ENCODE peak calls at places on chromosomes 16 and 17, in four cellular contexts. One of them, this sample, is unnamed.

GRCh38 chr16:70577256-70577698 is 53.7 kb downstream of the SF3B3 start:
- DNase-seq in GM12892: no peak
- DNase-seq in SK-N-MC: no peak
- DNase-seq in stomach: no peak
- DNase-seq in this sample: peak; percentile 65

GRCh38 chr16:11109551-11109950 is 146.5 kb downstream of the SOCS1 start:
- DNase-seq in stomach: peak; percentile 62
- DNase-seq in SK-N-MC: no peak
- DNase-seq in GM12892: no peak
- DNase-seq in this sample: no peak

GRCh38 chr17:49003557-49004511 is 6.6 kb downstream of the IGF2BP1 start:
- DNase-seq in stomach: no peak
- DNase-seq in SK-N-MC: no peak
- DNase-seq in GM12892: no peak
- DNase-seq in this sample: no peak

GRCh38 chr17:54426287-54426886 is 474.3 kb upstream of the TOM1L1 start:
- DNase-seq in SK-N-MC: peak; percentile 16
- DNase-seq in GM12892: no peak
- DNase-seq in stomach: no peak
- DNase-seq in this sample: no peak

GRCh38 chr17:40600486-40601046 is 35.3 kb upstream of the CCR7 start:
- DNase-seq in GM12892: no peak
- DNase-seq in stomach: no peak
- DNase-seq in SK-N-MC: no peak
- DNase-seq in this sample: no peak

GRCh38 chr17:3729881-3730280 is 6.2 kb downstream of the HASPIN start:
- DNase-seq in SK-N-MC: no peak
- DNase-seq in GM12892: no peak
- DNase-seq in stomach: no peak
- DNase-seq in this sample: no peak

GRCh38 chr17:66348605-66349165 is 46.3 kb downstream of the PRKCA start:
- DNase-seq in stomach: peak; percentile 39
- DNase-seq in SK-N-MC: no peak
- DNase-seq in GM12892: no peak
- DNase-seq in this sample: peak; percentile 75

GRCh38 chr17:77609553-77610517 is 348.7 kb upstream of the TNRC6C start:
- DNase-seq in stomach: no peak
- DNase-seq in SK-N-MC: no peak
- DNase-seq in GM12892: no peak
- DNase-seq in this sample: peak; percentile 78

GRCh38 chr17:60128171-60128859 is 21.5 kb upstream of the CA4 start:
- DNase-seq in SK-N-MC: no peak
- DNase-seq in stomach: no peak
- DNase-seq in GM12892: no peak
- DNase-seq in this sample: peak; percentile 4

GRCh38 chr16:4058386-4058785 is 57.9 kb downstream of the ADCY9 start:
- DNase-seq in SK-N-MC: no peak
- DNase-seq in GM12892: no peak
- DNase-seq in stomach: no peak
- DNase-seq in this sample: peak; percentile 25

GRCh38 chr16:87367556-87367955 is 16.0 kb downstream of the FBXO31 start:
- DNase-seq in GM12892: no peak
- DNase-seq in SK-N-MC: no peak
- DNase-seq in stomach: no peak
- DNase-seq in this sample: no peak

GRCh38 chr17:75338335-75338734 is 49.1 kb upstream of the SLC25A19 start:
- DNase-seq in stomach: no peak
- DNase-seq in GM12892: no peak
- DNase-seq in SK-N-MC: peak; percentile 26
- DNase-seq in this sample: peak; percentile 18

GRCh38 chr17:82793974-82794620 is 42.2 kb downstream of the TBCD start:
- DNase-seq in stomach: no peak
- DNase-seq in SK-N-MC: no peak
- DNase-seq in GM12892: no peak
- DNase-seq in this sample: peak; percentile 82

GRCh38 chr17:47866941-47867340 is 16.0 kb upstream of the SP6 start:
- DNase-seq in GM12892: no peak
- DNase-seq in stomach: no peak
- DNase-seq in SK-N-MC: no peak
- DNase-seq in this sample: no peak

GRCh38 chr17:19317359-19318095 is 45.0 kb downstream of the B9D1 start:
- DNase-seq in SK-N-MC: peak; percentile 1
- DNase-seq in GM12892: peak; percentile 75
- DNase-seq in stomach: peak; percentile 36
- DNase-seq in this sample: peak; percentile 90

GRCh38 chr16:29154676-29155121 is 169.8 kb downstream of the LAT start:
- DNase-seq in SK-N-MC: no peak
- DNase-seq in GM12892: no peak
- DNase-seq in stomach: no peak
- DNase-seq in this sample: no peak

GRCh38 chr17:34287858-34288257 is 2.3 kb downstream of the CCL11 start:
- DNase-seq in stomach: no peak
- DNase-seq in GM12892: no peak
- DNase-seq in SK-N-MC: no peak
- DNase-seq in this sample: no peak

GRCh38 chr16:29710227-29711219 is 31.5 kb downstream of the QPRT start:
- DNase-seq in stomach: no peak
- DNase-seq in SK-N-MC: no peak
- DNase-seq in GM12892: no peak
- DNase-seq in this sample: no peak

GRCh38 chr16:51343411-51343810 is 192.3 kb upstream of the SALL1 start:
- DNase-seq in stomach: no peak
- DNase-seq in SK-N-MC: no peak
- DNase-seq in GM12892: no peak
- DNase-seq in this sample: no peak

DNA sequence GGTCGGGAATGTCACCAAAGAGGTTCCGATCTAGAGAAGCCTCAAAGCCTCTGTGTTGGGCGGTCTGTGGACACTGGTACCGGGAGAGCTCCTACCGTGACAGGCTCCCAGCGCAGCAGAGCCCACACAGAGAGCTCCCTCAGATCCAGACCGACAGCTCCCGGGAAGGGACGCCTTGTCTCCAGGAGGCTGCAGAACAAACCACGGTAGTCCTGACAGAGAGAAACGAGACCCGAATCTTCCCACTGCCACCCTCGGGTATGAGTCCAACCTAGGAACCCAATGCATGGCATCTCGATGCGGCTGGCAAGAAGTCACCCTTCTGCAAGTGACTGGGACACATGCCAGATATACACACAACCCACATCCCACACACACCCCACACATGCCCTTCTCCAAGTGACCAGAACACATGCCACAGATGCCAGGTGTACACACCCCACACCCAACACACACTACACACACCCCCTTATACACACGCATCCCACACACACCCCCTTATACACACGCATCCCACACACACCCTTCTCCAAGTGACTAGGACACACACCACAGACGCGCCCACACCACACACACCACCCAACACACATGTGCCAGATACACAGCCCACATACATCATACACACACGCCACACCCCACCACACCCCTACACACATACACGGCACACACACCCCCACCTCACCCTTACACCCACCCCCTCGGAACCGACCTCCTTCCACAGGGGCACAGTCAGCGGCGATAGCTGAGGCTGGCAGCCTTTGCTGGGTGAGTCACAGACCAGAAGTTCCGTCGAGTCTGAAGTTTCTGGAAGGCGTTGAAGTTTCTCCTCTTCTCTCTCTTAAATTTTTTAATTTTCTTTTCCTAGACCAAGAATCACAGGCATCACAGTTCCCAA is 15.9 kb upstream of the CYTH1 start:
- DNase-seq in GM12892: no peak
- DNase-seq in SK-N-MC: no peak
- DNase-seq in stomach: no peak
- DNase-seq in this sample: no peak
- TF ChIP-seq POLR2AphosphoS5 in GM12892: no peak
- TF ChIP-seq POLR2AphosphoS5 in SK-N-MC: no peak
- TF ChIP-seq POLR2AphosphoS5 in stomach: no peak
- TF ChIP-seq POLR2AphosphoS5 in this sample: no peak

GRCh38 chr17:12790806-12791148 is 1.5 kb downstream of the ARHGAP44 start:
- DNase-seq in SK-N-MC: no peak
- DNase-seq in GM12892: no peak
- DNase-seq in stomach: no peak
- DNase-seq in this sample: no peak

GRCh38 chr17:12794919-12795517 is 5.7 kb downstream of the ARHGAP44 start:
- DNase-seq in SK-N-MC: no peak
- DNase-seq in GM12892: no peak
- DNase-seq in stomach: no peak
- DNase-seq in this sample: no peak

GRCh38 chr17:12789976-12790805 is 893 bp downstream of the ARHGAP44 start:
- DNase-seq in SK-N-MC: no peak
- DNase-seq in stomach: peak; percentile 27
- DNase-seq in GM12892: no peak
- DNase-seq in this sample: no peak

GRCh38 chr17:12789075-12789975 is at the start of gene ARHGAP44:
- DNase-seq in GM12892: peak; percentile 61
- DNase-seq in stomach: peak; percentile 73
- DNase-seq in SK-N-MC: no peak
- DNase-seq in this sample: peak; percentile 77
- TF ChIP-seq POLR2AphosphoS5 in GM12892: no peak
- TF ChIP-seq POLR2AphosphoS5 in stomach: peak; percentile 58
- TF ChIP-seq POLR2AphosphoS5 in SK-N-MC: no peak
- TF ChIP-seq POLR2AphosphoS5 in this sample: peak; percentile 11

GRCh38 chr17:76478730-76479514 is 11.5 kb downstream of the AANAT start:
- DNase-seq in stomach: no peak
- DNase-seq in SK-N-MC: no peak
- DNase-seq in GM12892: no peak
- DNase-seq in this sample: no peak
- TF ChIP-seq POLR2AphosphoS5 in stomach: no peak
- TF ChIP-seq POLR2AphosphoS5 in SK-N-MC: no peak
- TF ChIP-seq POLR2AphosphoS5 in GM12892: no peak
- TF ChIP-seq POLR2AphosphoS5 in this sample: no peak

GRCh38 chr16:89317729-89318429 is 100.4 kb downstream of the ZNF778 start:
- DNase-seq in GM12892: no peak
- DNase-seq in SK-N-MC: no peak
- DNase-seq in stomach: no peak
- DNase-seq in this sample: no peak
- TF ChIP-seq POLR2AphosphoS5 in GM12892: no peak
- TF ChIP-seq POLR2AphosphoS5 in SK-N-MC: no peak
- TF ChIP-seq POLR2AphosphoS5 in stomach: no peak
- TF ChIP-seq POLR2AphosphoS5 in this sample: no peak

DNA sequence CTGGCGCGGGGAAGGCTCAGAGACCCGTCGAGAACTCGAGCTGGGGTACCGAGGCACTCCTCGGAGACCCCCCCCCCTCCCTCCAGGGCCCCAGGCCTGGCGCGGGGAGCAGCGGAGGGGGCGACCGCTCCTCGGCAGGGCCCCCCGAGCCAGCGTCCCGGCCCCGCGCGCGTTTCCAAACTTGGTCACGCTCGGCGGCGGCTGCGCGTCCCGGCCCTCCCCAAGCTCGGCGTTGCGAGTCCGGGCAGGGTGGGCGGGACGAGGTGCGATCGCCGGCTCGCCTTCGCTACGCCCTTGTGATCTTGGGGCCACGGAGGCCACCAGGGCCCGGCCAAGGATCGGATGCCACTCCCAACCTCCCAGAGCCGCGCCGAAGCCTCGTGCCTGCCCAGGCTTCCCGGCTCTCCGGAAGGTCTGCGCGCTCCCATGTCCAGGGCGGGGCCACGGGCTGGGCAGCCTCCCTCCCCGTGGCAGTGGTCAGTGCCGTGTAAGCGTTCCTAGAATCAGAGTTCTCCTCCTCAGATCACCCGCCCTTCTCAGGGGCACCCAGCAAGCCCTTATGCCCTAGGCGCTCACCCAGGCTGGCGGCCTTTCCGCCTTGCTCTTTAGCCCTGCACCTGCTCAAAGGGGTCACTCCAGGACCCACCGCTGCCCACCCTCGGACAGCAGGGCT is 12.0 kb upstream of the MRPS23 start:
- DNase-seq in GM12892: no peak
- DNase-seq in SK-N-MC: no peak
- DNase-seq in stomach: peak; percentile 70
- DNase-seq in this sample: peak; percentile 89
- TF ChIP-seq POLR2AphosphoS5 in GM12892: no peak
- TF ChIP-seq POLR2AphosphoS5 in SK-N-MC: no peak
- TF ChIP-seq POLR2AphosphoS5 in stomach: peak; percentile 80
- TF ChIP-seq POLR2AphosphoS5 in this sample: peak; percentile 83

DNA sequence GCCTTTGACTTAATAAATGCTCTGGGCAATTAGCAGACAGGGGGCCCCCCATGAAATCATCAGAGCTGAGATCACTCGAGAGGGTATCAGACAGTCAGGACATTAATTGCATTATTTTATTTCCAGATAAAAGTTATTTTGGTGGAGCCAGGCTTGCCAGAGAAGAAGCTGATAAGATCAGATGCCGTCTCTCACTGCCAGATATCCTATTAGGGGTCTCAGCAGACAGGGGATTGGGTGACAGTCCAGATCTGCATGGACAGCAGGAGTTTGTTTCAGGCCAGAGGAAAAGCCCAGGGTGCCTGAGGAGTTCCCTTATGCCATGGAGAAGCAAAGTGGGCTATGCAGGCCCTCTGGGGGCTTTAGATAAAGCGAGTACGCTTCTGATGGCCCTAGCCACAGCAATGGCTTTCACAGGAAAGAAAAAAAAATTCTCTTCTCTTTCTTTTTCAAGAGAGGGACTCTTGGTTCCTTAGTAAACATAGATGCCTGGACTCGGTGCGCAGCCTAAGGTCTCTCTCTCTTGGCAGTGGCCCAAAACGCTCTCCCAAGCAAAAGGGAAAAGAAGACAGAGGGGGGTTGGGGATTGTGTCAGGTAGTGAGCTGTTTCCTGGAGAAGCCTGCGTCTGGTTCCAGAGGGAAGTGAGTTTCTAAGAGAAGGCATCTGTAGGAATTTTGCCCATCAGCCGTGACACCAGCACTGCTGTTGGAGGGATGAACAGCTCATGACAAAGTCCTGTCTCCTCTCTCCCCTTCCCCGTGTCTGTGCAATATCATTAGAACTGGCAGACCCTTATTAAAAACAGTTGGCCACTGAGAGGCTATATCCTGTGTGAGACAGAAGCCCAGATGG is 166.4 kb upstream of the FOXF1 start:
- DNase-seq in SK-N-MC: no peak
- DNase-seq in stomach: no peak
- DNase-seq in GM12892: no peak
- DNase-seq in this sample: peak; percentile 86
- TF ChIP-seq POLR2AphosphoS5 in SK-N-MC: no peak
- TF ChIP-seq POLR2AphosphoS5 in stomach: no peak
- TF ChIP-seq POLR2AphosphoS5 in GM12892: no peak
- TF ChIP-seq POLR2AphosphoS5 in this sample: no peak

This sample was measured in sigmoid colon.